ENCODE peak calls at places on chromosome 18, in nine cellular contexts. L, E, P, G, K, V, W, F and Y are unnamed samples. For H3K36me3, the result is how much of the 10 kb centered on the place peaks cover.

GRCh38 chr18:39742015-39742466 is 2176.4 kb upstream of the CELF4 start:
- DNase-seq in L (no peak), E (peak), P (no peak), G (no peak), K (peak), V (no peak), W (no peak), F (no peak), Y (no peak)

GRCh38 chr18:27887287-27887686 is 289.6 kb downstream of the CDH2 start:
- DNase-seq in L (no peak), E (peak), P (no peak), G (no peak), K (no peak), V (no peak), W (no peak), F (no peak), Y (no peak)

GRCh38 chr18:42412896-42413295 is 457.9 kb downstream of the PIK3C3 start:
- DNase-seq in L (no peak), E (peak), P (no peak), G (no peak), K (no peak), V (no peak), W (no peak), F (peak), Y (no peak)

GRCh38 chr18:35481960-35482366 is 15.8 kb downstream of the INO80C start:
- DNase-seq in L (no peak), E (peak), P (no peak), G (no peak), K (peak), V (no peak), W (no peak), F (no peak), Y (no peak)

GRCh38 chr18:8052237-8052701 is 485.2 kb downstream of the PTPRM start:
- DNase-seq in L (no peak), E (peak), P (peak), G (no peak), K (peak), V (no peak), W (no peak), F (no peak), Y (no peak)

GRCh38 chr18:26071725-26072124 is 18.7 kb downstream of the SS18 start:
- DNase-seq in L (no peak), E (peak), P (no peak), G (no peak), K (no peak), V (no peak), W (no peak), F (no peak), Y (no peak)

GRCh38 chr18:25675123-25675850 is 323.3 kb upstream of the ZNF521 start:
- DNase-seq in L (no peak), E (no peak), P (no peak), G (no peak), K (no peak), V (no peak), W (no peak), F (no peak), Y (no peak)

GRCh38 chr18:63702660-63703059 is at the start of gene SERPINB11:
- DNase-seq in L (no peak), E (no peak), P (no peak), G (no peak), K (no peak), V (no peak), W (no peak), F (no peak), Y (no peak)

GRCh38 chr18:21997207-21998143 is 171.9 kb upstream of the GATA6 start:
- DNase-seq in L (no peak), E (peak), P (no peak), G (no peak), K (peak), V (no peak), W (no peak), F (peak), Y (no peak)

GRCh38 chr18:41624461-41624860 is 330.6 kb upstream of the PIK3C3 start:
- DNase-seq in L (no peak), E (peak), P (no peak), G (no peak), K (no peak), V (no peak), W (no peak), F (no peak), Y (no peak)

GRCh38 chr18:42413870-42414269 is 458.8 kb downstream of the PIK3C3 start:
- DNase-seq in L (no peak), E (peak), P (no peak), G (no peak), K (no peak), V (no peak), W (no peak), F (peak), Y (no peak)

GRCh38 chr18:54558609-54559585 is 32.1 kb upstream of the DYNAP start:
- DNase-seq in L (no peak), E (peak), P (no peak), G (no peak), K (peak), V (no peak), W (no peak), F (peak), Y (no peak)

GRCh38 chr18:3458952-3459853 is 9.2 kb downstream of the TGIF1 start:
- DNase-seq in L (no peak), E (peak), P (no peak), G (no peak), K (peak), V (no peak), W (no peak), F (peak), Y (no peak)

GRCh38 chr18:79755496-79756142 is 42.1 kb upstream of the KCNG2 start:
- DNase-seq in L (no peak), E (no peak), P (no peak), G (no peak), K (no peak), V (peak), W (no peak), F (no peak), Y (no peak)

GRCh38 chr18:58447342-58448190 is 181.3 kb downstream of the ALPK2 start:
- DNase-seq in L (no peak), E (peak), P (no peak), G (no peak), K (peak), V (no peak), W (peak), F (peak), Y (no peak)

GRCh38 chr18:58451115-58451971 is 177.5 kb downstream of the ALPK2 start:
- DNase-seq in L (no peak), E (no peak), P (no peak), G (no peak), K (no peak), V (no peak), W (no peak), F (no peak), Y (no peak)

GRCh38 chr18:58451972-58452334 is 176.9 kb downstream of the ALPK2 start:
- DNase-seq in L (no peak), E (no peak), P (no peak), G (no peak), K (no peak), V (no peak), W (no peak), F (no peak), Y (no peak)

GRCh38 chr18:58446661-58447060 is 182.2 kb downstream of the ALPK2 start:
- DNase-seq in L (no peak), E (no peak), P (no peak), G (no peak), K (no peak), V (no peak), W (no peak), F (no peak), Y (no peak)

DNA sequence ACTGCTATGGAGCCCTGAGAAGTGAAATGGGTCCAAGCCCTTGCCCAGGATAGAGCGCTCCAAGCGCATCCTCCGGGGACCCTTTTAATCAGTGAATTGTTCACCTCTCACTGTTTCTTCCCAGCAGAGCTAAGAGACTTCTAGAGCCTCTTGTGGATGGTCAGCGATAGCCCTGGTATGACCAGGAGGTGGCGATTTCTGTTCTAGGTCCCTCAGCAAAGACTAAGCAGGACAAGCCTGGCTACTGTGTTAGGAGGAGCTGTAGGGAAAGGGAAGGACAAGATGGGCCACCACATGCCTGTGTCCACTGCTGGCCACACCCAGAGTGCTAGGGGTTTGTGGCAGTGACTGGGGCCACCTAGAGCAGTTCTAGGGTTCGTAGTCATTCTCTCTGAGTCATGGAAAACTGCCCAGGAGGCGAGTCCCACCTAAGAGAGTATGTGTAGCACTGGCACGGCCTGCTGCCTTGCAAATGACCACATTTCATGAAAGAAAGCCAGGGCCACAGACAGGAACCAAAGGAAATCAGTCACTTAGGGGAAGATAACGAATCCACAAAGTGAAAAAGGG is 179.4 kb downstream of the ALPK2 start:
- DNase-seq in L (no peak), E (no peak), P (peak), G (no peak), K (no peak), V (no peak), W (no peak), F (no peak), Y (no peak)
- TF ChIP-seq CTCF in L (no peak), E (no peak), P (no peak), G (no peak), K (no peak), V (no peak), W (no peak), F (no peak), Y (no peak)

GRCh38 chr18:14947482-14948162 is 199.7 kb downstream of the ANKRD30B start:
- DNase-seq in L (no peak), E (no peak), P (no peak), G (no peak), K (no peak), V (peak), W (no peak), F (no peak), Y (no peak)
- H3K27ac ChIP-seq in L (no peak), E (no peak), P (no peak), G (no peak), K (no peak), V (peak), W (no peak), F (no peak), Y (no peak)

DNA sequence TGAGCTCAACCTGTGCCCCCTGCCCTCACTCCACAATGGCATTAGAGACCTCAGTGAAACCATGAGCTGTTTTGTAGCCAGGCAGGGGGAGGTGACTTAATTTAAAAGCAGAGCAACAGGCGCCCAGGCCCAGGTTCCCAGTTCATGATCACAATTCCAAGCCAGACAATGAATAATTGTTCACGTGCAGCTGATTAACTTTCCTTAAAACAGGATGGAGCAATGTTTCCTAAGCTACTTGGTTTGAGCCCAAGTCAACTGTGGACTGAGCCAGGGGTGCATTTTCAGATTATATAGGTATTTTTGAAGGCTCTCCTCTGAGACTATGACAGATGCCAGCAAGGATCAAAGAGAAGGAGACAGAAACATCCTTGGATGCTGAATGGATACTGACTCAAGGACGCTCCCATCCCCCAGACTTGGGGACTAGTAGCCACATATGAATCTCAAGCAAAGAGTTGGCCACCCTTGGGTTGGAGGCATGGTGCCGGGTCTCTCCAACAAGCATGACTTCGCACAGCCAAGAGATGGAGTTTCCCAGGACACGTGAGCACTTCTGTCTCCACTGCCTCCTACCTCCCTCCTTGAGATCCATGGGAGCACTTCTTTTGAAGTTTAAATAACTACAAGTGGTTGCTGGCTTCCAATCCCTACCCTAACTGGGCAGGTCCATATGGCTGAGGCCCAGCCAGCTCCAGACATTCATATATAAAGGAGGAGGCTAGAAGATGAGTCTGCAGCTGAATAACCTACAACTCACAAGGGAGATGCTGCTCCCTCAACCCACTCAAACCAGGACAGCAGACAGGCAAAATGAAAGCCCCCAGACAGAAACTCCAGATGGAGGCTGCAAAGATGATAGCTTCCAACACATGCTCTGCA is 12.7 kb downstream of the SMAD7 start:
- DNase-seq in L (no peak), E (no peak), P (no peak), G (no peak), K (no peak), V (no peak), W (no peak), F (no peak), Y (no peak)
- H3K36me3 ChIP-seq in L (half or more), E (under half), P (under half), G (under half), K (under half), V (under half), W (under half), F (under half), Y (under half)

DNA sequence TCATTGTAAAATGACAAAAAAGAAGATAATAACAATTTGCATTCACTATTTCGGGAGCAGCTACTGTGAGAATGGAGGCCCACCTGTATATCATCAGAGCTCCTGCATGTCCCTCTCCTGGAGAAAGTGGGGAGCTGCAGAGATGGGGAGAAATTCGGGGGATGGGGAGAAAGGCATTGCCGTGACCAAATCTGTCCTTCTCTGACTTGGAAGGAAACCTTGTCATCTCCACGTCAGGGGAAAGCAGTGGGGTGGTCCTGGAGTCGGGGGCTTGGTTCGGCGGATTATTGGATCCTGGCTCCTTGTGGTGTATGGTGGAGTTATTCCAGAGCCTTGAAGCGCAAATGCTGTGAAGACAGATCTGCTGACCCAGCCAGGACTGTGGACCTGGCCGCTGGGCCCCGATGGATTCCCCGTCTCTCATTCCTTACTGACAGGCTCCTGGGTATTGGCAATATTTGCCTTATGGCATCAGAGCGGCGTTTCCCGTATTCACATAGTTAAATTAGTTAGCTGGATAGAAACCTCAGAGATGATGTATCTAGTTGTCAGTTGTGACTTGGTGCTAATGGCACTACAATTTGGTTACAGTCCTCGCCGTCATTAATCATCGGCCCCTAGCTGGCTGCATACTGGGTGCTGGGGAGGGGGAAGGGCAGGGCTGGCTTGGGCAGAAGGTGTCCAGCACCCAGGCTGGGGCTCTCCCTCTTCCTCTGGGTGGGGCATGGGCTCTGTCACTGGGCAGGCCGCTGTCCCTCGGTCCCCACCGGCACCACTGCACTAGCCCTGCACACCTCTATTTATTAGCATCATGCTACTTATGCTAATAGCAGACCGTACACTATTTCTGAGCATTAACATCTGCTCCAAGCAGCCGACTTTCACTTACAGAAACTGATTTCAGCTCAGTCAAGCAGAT is 31.7 kb downstream of the CELF4 start:
- DNase-seq in L (peak), E (no peak), P (no peak), G (no peak), K (no peak), V (no peak), W (no peak), F (no peak), Y (no peak)
- TF ChIP-seq CTCF in L (peak), E (no peak), P (no peak), G (no peak), K (no peak), V (no peak), W (no peak), F (peak), Y (no peak)

GRCh38 chr18:45792551-45793294 is 32.8 kb upstream of the SIGLEC15 start:
- DNase-seq in L (no peak), E (peak), P (no peak), G (no peak), K (peak), V (no peak), W (no peak), F (peak), Y (no peak)
- H3K27ac ChIP-seq in L (no peak), E (peak), P (peak), G (no peak), K (peak), V (no peak), W (no peak), F (no peak), Y (no peak)

GRCh38 chr18:59211629-59212028 is 8.3 kb upstream of the GRP start:
- DNase-seq in L (no peak), E (no peak), P (no peak), G (no peak), K (no peak), V (no peak), W (no peak), F (no peak), Y (no peak)

GRCh38 chr18:59202258-59202820 is 17.6 kb upstream of the GRP start:
- DNase-seq in L (no peak), E (no peak), P (no peak), G (no peak), K (no peak), V (no peak), W (no peak), F (no peak), Y (no peak)

GRCh38 chr18:59208602-59209001 is 11.4 kb upstream of the GRP start:
- DNase-seq in L (no peak), E (no peak), P (no peak), G (no peak), K (no peak), V (no peak), W (no peak), F (no peak), Y (no peak)

GRCh38 chr18:59210311-59210710 is 9.6 kb upstream of the GRP start:
- DNase-seq in L (no peak), E (no peak), P (no peak), G (no peak), K (no peak), V (no peak), W (no peak), F (no peak), Y (no peak)

DNA sequence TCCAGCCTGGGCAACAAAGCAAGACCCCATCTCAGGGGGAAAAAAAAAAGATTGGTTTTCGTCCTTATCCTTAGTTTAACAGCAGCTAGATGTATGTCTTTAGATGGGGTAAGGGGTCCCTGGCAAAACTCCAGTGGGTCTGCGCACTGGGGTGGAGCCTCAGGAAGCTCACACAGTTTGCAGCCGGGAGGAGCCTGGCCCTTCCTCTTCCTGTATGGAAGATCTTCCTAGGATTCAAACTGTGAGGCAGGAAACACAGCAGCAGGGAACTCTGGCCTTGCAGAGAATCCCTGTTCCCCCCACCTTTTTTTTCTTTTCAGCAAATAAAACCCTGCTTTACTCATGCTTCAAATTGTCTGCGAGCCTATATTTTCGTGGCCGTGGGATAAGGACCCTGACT is 12.5 kb upstream of the GRP start:
- DNase-seq in L (no peak), E (no peak), P (no peak), G (no peak), K (no peak), V (no peak), W (no peak), F (no peak), Y (no peak)
- H3K36me3 ChIP-seq in L (under half), E (under half), P (under half), G (under half), K (under half), V (under half), W (under half), F (under half), Y (under half)